ENCODE peak calls at places on chromosome 21, in nine cellular contexts. U is tibial artery, L is stomach, S is SK-N-SH, M is lung, V is fibroblast of lung, F is A549, N is GM23248, G is pancreas. P is an unnamed sample. For H3K4me1 and H3K9me3, the result is how much of the 10 kb centered on the place peaks cover.

GRCh38 chr21:25080161-25080560 is 527.1 kb downstream of the MRPL39 start:
- DNase-seq in U (no peak), L (no peak), S (no peak), M (no peak), V (peak), F (no peak), N (no peak), G (no peak), P (no peak)

GRCh38 chr21:42526379-42526727 is 12.7 kb downstream of the SLC37A1 start:
- DNase-seq in U (no peak), L (peak), S (no peak), M (no peak), V (no peak), F (no peak), N (no peak), G (peak), P (no peak)

GRCh38 chr21:35428489-35428888 is 379.4 kb upstream of the RUNX1 start:
- DNase-seq in U (peak), L (no peak), S (no peak), M (peak), V (no peak), F (no peak), N (peak), G (no peak), P (peak)

GRCh38 chr21:37297364-37297763 is 30.2 kb upstream of the VPS26C start:
- DNase-seq in U (no peak), L (no peak), S (no peak), M (no peak), V (no peak), F (no peak), N (no peak), G (no peak), P (peak)

GRCh38 chr21:33042812-33043211 is 17.1 kb downstream of the OLIG2 start:
- DNase-seq in U (no peak), L (no peak), S (no peak), M (no peak), V (peak), F (peak), N (peak), G (no peak), P (peak)

GRCh38 chr21:15018382-15018781 is 46.4 kb downstream of the NRIP1 start:
- DNase-seq in U (no peak), L (no peak), S (no peak), M (no peak), V (no peak), F (no peak), N (no peak), G (no peak), P (no peak)

GRCh38 chr21:34517491-34518245 is 5.7 kb upstream of the KCNE1 start:
- DNase-seq in U (no peak), L (no peak), S (no peak), M (no peak), V (no peak), F (no peak), N (no peak), G (no peak), P (no peak)

GRCh38 chr21:34836103-34836932 is 167.5 kb downstream of the CLIC6 start:
- DNase-seq in U (peak), L (peak), S (no peak), M (peak), V (peak), F (peak), N (peak), G (no peak), P (no peak)

GRCh38 chr21:42381347-42381984 is 14.4 kb downstream of the TMPRSS3 start:
- DNase-seq in U (no peak), L (peak), S (no peak), M (no peak), V (peak), F (peak), N (peak), G (peak), P (peak)

GRCh38 chr21:42315296-42315891 is at the start of gene TFF3:
- DNase-seq in U (no peak), L (peak), S (no peak), M (no peak), V (no peak), F (no peak), N (no peak), G (peak), P (peak)

GRCh38 chr21:17688912-17689874 is 76.5 kb upstream of the BTG3 start:
- DNase-seq in U (no peak), L (peak), S (no peak), M (peak), V (no peak), F (no peak), N (no peak), G (peak), P (peak)

GRCh38 chr21:33751533-33751932 is 109.2 kb downstream of the ITSN1 start:
- DNase-seq in U (no peak), L (no peak), S (no peak), M (no peak), V (no peak), F (no peak), N (no peak), G (no peak), P (no peak)

GRCh38 chr21:42223826-42224575 is 5.1 kb downstream of the ABCG1 start:
- DNase-seq in U (no peak), L (no peak), S (no peak), M (no peak), V (no peak), F (no peak), N (no peak), G (no peak), P (no peak)

GRCh38 chr21:26199471-26199870 is 28.9 kb upstream of the APP start:
- DNase-seq in U (no peak), L (no peak), S (no peak), M (no peak), V (peak), F (no peak), N (peak), G (no peak), P (no peak)

GRCh38 chr21:42319368-42319767 is 4.2 kb upstream of the TFF3 start:
- DNase-seq in U (no peak), L (no peak), S (no peak), M (no peak), V (no peak), F (no peak), N (no peak), G (no peak), P (peak)

GRCh38 chr21:33712022-33712803 is 69.9 kb downstream of the ITSN1 start:
- DNase-seq in U (no peak), L (no peak), S (no peak), M (no peak), V (no peak), F (no peak), N (no peak), G (no peak), P (no peak)

GRCh38 chr21:43313939-43314405 is 113.0 kb downstream of the SIK1 start:
- DNase-seq in U (no peak), L (no peak), S (no peak), M (no peak), V (no peak), F (no peak), N (no peak), G (no peak), P (no peak)

GRCh38 chr21:31558839-31559367 is 100.6 kb upstream of the SOD1 start:
- DNase-seq in U (peak), L (peak), S (peak), M (peak), V (peak), F (peak), N (peak), G (peak), P (peak)

GRCh38 chr21:33258475-33258874 is 7.7 kb upstream of the IL10RB start:
- DNase-seq in U (no peak), L (no peak), S (no peak), M (no peak), V (no peak), F (no peak), N (no peak), G (no peak), P (no peak)

GRCh38 chr21:36125513-36126121 is 9.3 kb upstream of the CBR3 start:
- DNase-seq in U (peak), L (peak), S (peak), M (peak), V (peak), F (no peak), N (peak), G (peak), P (peak)

GRCh38 chr21:25788677-25789076 is 53.9 kb downstream of the GABPA start:
- DNase-seq in U (no peak), L (no peak), S (no peak), M (no peak), V (no peak), F (no peak), N (no peak), G (no peak), P (no peak)

GRCh38 chr21:35227774-35228173 is 178.7 kb upstream of the RUNX1 start:
- DNase-seq in U (no peak), L (no peak), S (no peak), M (no peak), V (no peak), F (no peak), N (no peak), G (no peak), P (peak)

GRCh38 chr21:34147835-34148804 is 74.7 kb downstream of the MRPS6 start:
- DNase-seq in U (no peak), L (no peak), S (no peak), M (no peak), V (no peak), F (no peak), N (peak), G (no peak), P (peak)

GRCh38 chr21:32713726-32714125 is 14.1 kb downstream of the SYNJ1 start:
- DNase-seq in U (no peak), L (no peak), S (no peak), M (no peak), V (no peak), F (no peak), N (no peak), G (no peak), P (no peak)

GRCh38 chr21:16633851-16634521 is 878.9 kb upstream of the CXADR start:
- DNase-seq in U (no peak), L (no peak), S (no peak), M (no peak), V (peak), F (no peak), N (no peak), G (no peak), P (no peak)

GRCh38 chr21:27108228-27108627 is 141.3 kb upstream of the ADAMTS5 start:
- DNase-seq in U (no peak), L (no peak), S (peak), M (no peak), V (peak), F (no peak), N (peak), G (no peak), P (no peak)

GRCh38 chr21:33238565-33239255 is 9.0 kb downstream of the IFNAR2 start:
- DNase-seq in U (no peak), L (no peak), S (no peak), M (no peak), V (no peak), F (no peak), N (peak), G (no peak), P (no peak)

GRCh38 chr21:15592271-15592860 is 137.4 kb upstream of the USP25 start:
- DNase-seq in U (no peak), L (no peak), S (peak), M (no peak), V (peak), F (peak), N (peak), G (no peak), P (no peak)

GRCh38 chr21:42706765-42707164 is 53.3 kb downstream of the PDE9A start:
- DNase-seq in U (no peak), L (no peak), S (no peak), M (no peak), V (no peak), F (no peak), N (no peak), G (no peak), P (no peak)

GRCh38 chr21:42763578-42764442 is 110.4 kb downstream of the PDE9A start:
- DNase-seq in U (no peak), L (no peak), S (no peak), M (no peak), V (no peak), F (no peak), N (no peak), G (no peak), P (no peak)

GRCh38 chr21:42081138-42081537 is 10.0 kb downstream of the UMODL1 start:
- DNase-seq in U (no peak), L (no peak), S (no peak), M (no peak), V (no peak), F (no peak), N (peak), G (no peak), P (no peak)

GRCh38 chr21:26470361-26471115 is 102.5 kb downstream of the CYYR1 start:
- DNase-seq in U (no peak), L (no peak), S (no peak), M (no peak), V (no peak), F (no peak), N (no peak), G (no peak), P (no peak)

GRCh38 chr21:37240978-37241377 is 26.2 kb downstream of the VPS26C start:
- DNase-seq in U (no peak), L (no peak), S (no peak), M (no peak), V (no peak), F (no peak), N (no peak), G (no peak), P (no peak)

GRCh38 chr21:31282095-31282709 is 61.9 kb downstream of the TIAM1 start:
- DNase-seq in U (no peak), L (peak), S (no peak), M (no peak), V (peak), F (peak), N (peak), G (no peak), P (no peak)

GRCh38 chr21:38308010-38308784 is 51.4 kb downstream of the KCNJ15 start:
- DNase-seq in U (peak), L (no peak), S (no peak), M (no peak), V (peak), F (no peak), N (peak), G (no peak), P (no peak)

GRCh38 chr21:38306833-38307232 is 50.0 kb downstream of the KCNJ15 start:
- DNase-seq in U (no peak), L (no peak), S (no peak), M (no peak), V (peak), F (no peak), N (peak), G (no peak), P (no peak)

GRCh38 chr21:38308785-38309119 is 52.0 kb downstream of the KCNJ15 start:
- DNase-seq in U (no peak), L (no peak), S (no peak), M (no peak), V (no peak), F (no peak), N (no peak), G (no peak), P (no peak)

GRCh38 chr21:38303300-38303699 is 46.5 kb downstream of the KCNJ15 start:
- DNase-seq in U (peak), L (no peak), S (no peak), M (no peak), V (peak), F (peak), N (peak), G (no peak), P (no peak)

DNA sequence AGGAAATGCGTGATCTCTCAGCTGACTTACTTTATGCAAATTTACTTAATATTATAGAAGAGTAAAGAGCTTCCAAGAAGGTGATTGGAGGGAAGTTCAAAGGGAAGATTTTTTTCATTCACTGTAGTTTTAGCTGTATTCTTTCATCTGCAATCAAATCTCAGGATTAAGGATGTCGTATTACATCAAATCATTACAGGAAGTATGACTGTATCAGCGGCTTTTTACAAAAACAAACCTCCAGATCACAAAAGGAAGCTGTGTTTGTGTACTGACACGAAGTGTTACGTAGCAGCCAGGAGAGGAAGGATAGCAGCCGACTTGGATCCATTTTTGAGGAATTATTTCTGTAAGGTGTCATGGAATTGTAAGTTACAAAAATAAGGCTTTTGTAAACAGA is 49.6 kb downstream of the KCNJ15 start:
- DNase-seq in U (no peak), L (no peak), S (no peak), M (no peak), V (no peak), F (no peak), N (peak), G (no peak), P (no peak)
- H3K4me1 ChIP-seq in U (under half), L (under half), S (under half), M (under half), V (under half), F (half or more), N (half or more), G (under half), P (under half)

DNA sequence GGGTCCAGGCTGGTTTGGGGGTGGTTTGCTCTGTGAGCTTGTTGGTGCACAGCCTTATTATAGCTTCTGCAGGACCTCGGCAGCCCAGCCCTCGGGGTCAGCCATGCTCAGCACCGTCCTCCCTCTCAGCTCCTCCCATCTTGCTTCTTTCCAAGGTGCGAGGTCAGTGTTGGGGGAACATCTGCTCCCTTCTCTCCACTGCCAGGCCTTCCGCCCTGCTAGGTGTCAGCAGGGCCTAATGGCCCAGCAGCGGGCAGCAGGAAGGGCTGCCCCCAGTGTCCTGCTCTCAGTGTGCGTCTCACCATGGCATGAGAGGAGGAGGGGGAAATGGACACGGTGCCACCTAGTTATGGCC is 36.5 kb upstream of the LRRC3 start:
- DNase-seq in U (no peak), L (no peak), S (no peak), M (no peak), V (no peak), F (no peak), N (no peak), G (no peak), P (no peak)
- H3K9me3 ChIP-seq in U (under half), L (under half), S (under half), M (under half), V (under half), F (under half), N (under half), G (under half), P (under half)

DNA sequence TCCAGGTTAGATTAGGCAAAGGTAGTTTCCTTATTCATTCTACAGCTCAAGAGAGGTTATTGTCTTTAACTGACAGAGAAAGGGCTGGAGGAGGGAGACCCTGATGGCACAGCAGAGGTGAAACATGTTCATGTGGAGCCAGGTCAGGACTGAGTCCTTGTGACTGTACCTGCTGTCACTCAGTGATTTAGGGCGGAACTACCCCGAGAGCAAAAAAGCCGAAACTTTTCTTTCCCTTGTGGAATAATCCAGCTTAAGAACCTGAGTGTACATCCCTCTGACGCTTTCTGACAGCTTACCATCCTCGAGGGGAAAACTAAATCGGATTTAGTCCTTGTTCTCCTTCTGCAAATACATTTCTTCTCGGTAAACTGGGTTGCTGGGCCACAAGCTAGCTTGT is 273.2 kb downstream of the BACH1 start:
- DNase-seq in U (no peak), L (no peak), S (no peak), M (no peak), V (no peak), F (no peak), N (no peak), G (no peak), P (no peak)
- H3K4me3 ChIP-seq in U (no peak), L (no peak), S (no peak), M (no peak), V (no peak), F (no peak), N (no peak), G (no peak), P (no peak)

DNA sequence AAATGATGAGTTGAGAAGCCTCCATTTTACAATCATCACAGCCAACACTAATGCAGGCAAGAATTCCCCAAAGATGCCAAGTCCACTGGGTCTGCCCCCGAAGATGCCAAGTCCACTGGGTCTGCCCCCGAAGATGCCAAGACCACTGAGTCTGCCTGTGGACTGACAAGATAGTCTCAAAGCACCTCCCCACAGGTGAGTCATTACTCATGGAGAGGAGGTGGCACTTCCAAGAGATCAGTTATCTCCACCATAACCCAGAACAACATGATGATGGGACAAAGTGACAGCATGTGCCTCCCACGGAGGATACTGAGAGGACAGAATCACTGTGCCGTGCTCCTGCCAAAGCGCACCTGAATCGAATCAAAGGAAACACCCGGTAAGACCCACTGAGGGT is 4.8 kb downstream of the PTTG1IP start:
- DNase-seq in U (no peak), L (no peak), S (no peak), M (no peak), V (no peak), F (no peak), N (no peak), G (no peak), P (no peak)
- H3K4me1 ChIP-seq in U (half or more), L (half or more), S (under half), M (under half), V (under half), F (half or more), N (half or more), G (under half), P (half or more)

GRCh38 chr21:40768056-40768455 is 78.9 kb downstream of the DSCAM start:
- DNase-seq in U (no peak), L (no peak), S (no peak), M (no peak), V (no peak), F (no peak), N (no peak), G (no peak), P (no peak)

GRCh38 chr21:40765771-40766170 is 81.2 kb downstream of the DSCAM start:
- DNase-seq in U (no peak), L (no peak), S (no peak), M (no peak), V (no peak), F (no peak), N (no peak), G (no peak), P (no peak)

GRCh38 chr21:40769231-40769630 is 77.7 kb downstream of the DSCAM start:
- DNase-seq in U (no peak), L (no peak), S (no peak), M (no peak), V (no peak), F (no peak), N (no peak), G (no peak), P (no peak)

DNA sequence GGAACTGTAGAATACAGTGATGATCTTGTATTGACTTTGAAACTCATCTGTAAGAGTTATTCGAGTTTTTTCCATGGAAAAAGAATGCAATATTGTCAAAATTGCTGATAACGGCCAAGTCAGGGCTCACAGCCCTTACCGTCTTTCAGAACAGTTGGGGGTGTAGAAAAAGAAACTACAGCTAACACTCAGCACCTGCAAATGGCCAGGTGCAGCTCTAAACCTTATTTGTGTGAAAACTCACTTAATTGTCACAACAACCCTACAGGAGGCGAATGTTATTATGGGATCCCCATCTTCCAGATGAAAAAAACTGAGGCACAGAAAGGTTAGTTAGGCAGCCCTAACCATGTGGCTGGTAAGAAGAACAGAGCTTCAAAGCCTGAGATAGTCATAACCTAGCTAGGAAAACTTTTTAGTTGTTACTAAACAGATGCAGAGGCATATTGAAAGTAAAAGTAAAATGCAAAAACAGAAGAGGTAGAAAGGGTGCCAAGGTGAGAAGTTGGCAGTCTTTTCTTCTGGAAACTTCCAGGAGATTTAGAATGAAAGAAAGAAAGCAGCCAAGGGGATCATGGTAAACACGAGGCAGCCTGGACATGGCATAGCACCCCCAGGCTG is 76.4 kb downstream of the DSCAM start:
- DNase-seq in U (no peak), L (no peak), S (no peak), M (no peak), V (no peak), F (no peak), N (no peak), G (no peak), P (no peak)
- H3K9me3 ChIP-seq in U (under half), L (under half), S (under half), M (under half), V (under half), F (under half), N (under half), G (under half), P (under half)

P was measured in SJCRH30.